ENCODE peak calls at places on chromosomes 1 and 21, in ten cellular contexts. One of them, this sample, is unnamed.

GRCh38 chr1:241270016-241270415 is 87.0 kb downstream of the RGS7 start:
- DNase-seq in B cell: no peak
- DNase-seq in brain microvascular endothelial cell: no peak
- DNase-seq in BJ: no peak
- DNase-seq in heart left ventricle: no peak
- DNase-seq in left lung: no peak
- DNase-seq in A549: no peak
- DNase-seq in endothelial cell: no peak
- DNase-seq in epithelial cell of proximal tubule: no peak
- DNase-seq in fibroblast of the aortic adventitia: no peak
- DNase-seq in this sample: no peak

GRCh38 chr1:44511769-44512168 is 106.7 kb downstream of the RNF220 start:
- DNase-seq in BJ: no peak
- DNase-seq in epithelial cell of proximal tubule: no peak
- DNase-seq in B cell: no peak
- DNase-seq in endothelial cell: no peak
- DNase-seq in heart left ventricle: no peak
- DNase-seq in brain microvascular endothelial cell: no peak
- DNase-seq in left lung: no peak
- DNase-seq in A549: no peak
- DNase-seq in fibroblast of the aortic adventitia: no peak
- DNase-seq in this sample: no peak

GRCh38 chr1:241677171-241677570 is 25.1 kb downstream of the WDR64 start:
- DNase-seq in A549: no peak
- DNase-seq in epithelial cell of proximal tubule: no peak
- DNase-seq in brain microvascular endothelial cell: no peak
- DNase-seq in heart left ventricle: no peak
- DNase-seq in B cell: no peak
- DNase-seq in left lung: no peak
- DNase-seq in fibroblast of the aortic adventitia: no peak
- DNase-seq in BJ: no peak
- DNase-seq in endothelial cell: no peak
- DNase-seq in this sample: no peak

GRCh38 chr21:45493401-45494001 is 48.7 kb downstream of the SLC19A1 start:
- DNase-seq in fibroblast of the aortic adventitia: no peak
- DNase-seq in epithelial cell of proximal tubule: no peak
- DNase-seq in heart left ventricle: no peak
- DNase-seq in left lung: no peak
- DNase-seq in endothelial cell: no peak
- DNase-seq in A549: no peak
- DNase-seq in B cell: no peak
- DNase-seq in BJ: no peak
- DNase-seq in brain microvascular endothelial cell: no peak
- DNase-seq in this sample: no peak

GRCh38 chr21:15820857-15821256 is 91.1 kb downstream of the USP25 start:
- DNase-seq in fibroblast of the aortic adventitia: peak; percentile 30
- DNase-seq in A549: no peak
- DNase-seq in BJ: no peak
- DNase-seq in epithelial cell of proximal tubule: no peak
- DNase-seq in B cell: no peak
- DNase-seq in endothelial cell: no peak
- DNase-seq in left lung: no peak
- DNase-seq in brain microvascular endothelial cell: no peak
- DNase-seq in heart left ventricle: no peak
- DNase-seq in this sample: no peak

GRCh38 chr21:30340714-30341573 is 3.5 kb upstream of the KRTAP27-1 start:
- DNase-seq in epithelial cell of proximal tubule: no peak
- DNase-seq in brain microvascular endothelial cell: peak; percentile 46
- DNase-seq in heart left ventricle: no peak
- DNase-seq in B cell: no peak
- DNase-seq in BJ: no peak
- DNase-seq in left lung: no peak
- DNase-seq in endothelial cell: peak; percentile 48
- DNase-seq in fibroblast of the aortic adventitia: peak; percentile 22
- DNase-seq in A549: peak; percentile 0
- DNase-seq in this sample: peak; percentile 33

GRCh38 chr1:1161683-1162079 is 12.0 kb upstream of the TTLL10 start:
- DNase-seq in left lung: no peak
- DNase-seq in fibroblast of the aortic adventitia: no peak
- DNase-seq in brain microvascular endothelial cell: no peak
- DNase-seq in epithelial cell of proximal tubule: no peak
- DNase-seq in endothelial cell: no peak
- DNase-seq in heart left ventricle: no peak
- DNase-seq in B cell: no peak
- DNase-seq in A549: no peak
- DNase-seq in BJ: no peak
- DNase-seq in this sample: no peak

GRCh38 chr1:25821112-25821476 is 1.3 kb downstream of the MTFR1L start:
- DNase-seq in A549: no peak
- DNase-seq in left lung: no peak
- DNase-seq in heart left ventricle: no peak
- DNase-seq in BJ: no peak
- DNase-seq in B cell: no peak
- DNase-seq in brain microvascular endothelial cell: no peak
- DNase-seq in epithelial cell of proximal tubule: no peak
- DNase-seq in fibroblast of the aortic adventitia: no peak
- DNase-seq in endothelial cell: no peak
- DNase-seq in this sample: no peak

GRCh38 chr1:90730247-90731022 is 13.3 kb upstream of the BARHL2 start:
- DNase-seq in A549: no peak
- DNase-seq in endothelial cell: no peak
- DNase-seq in BJ: no peak
- DNase-seq in brain microvascular endothelial cell: no peak
- DNase-seq in B cell: no peak
- DNase-seq in fibroblast of the aortic adventitia: peak; percentile 10
- DNase-seq in heart left ventricle: no peak
- DNase-seq in epithelial cell of proximal tubule: no peak
- DNase-seq in left lung: peak; percentile 54
- DNase-seq in this sample: no peak

GRCh38 chr1:117795190-117795589 is 134.2 kb downstream of the GDAP2 start:
- DNase-seq in BJ: peak; percentile 69
- DNase-seq in B cell: no peak
- DNase-seq in left lung: no peak
- DNase-seq in fibroblast of the aortic adventitia: peak; percentile 95
- DNase-seq in A549: no peak
- DNase-seq in heart left ventricle: peak; percentile 43
- DNase-seq in brain microvascular endothelial cell: peak; percentile 88
- DNase-seq in endothelial cell: no peak
- DNase-seq in epithelial cell of proximal tubule: no peak
- DNase-seq in this sample: no peak

GRCh38 chr1:170887726-170888125 is 47.6 kb upstream of the MROH9 start:
- DNase-seq in epithelial cell of proximal tubule: no peak
- DNase-seq in BJ: no peak
- DNase-seq in endothelial cell: no peak
- DNase-seq in A549: no peak
- DNase-seq in brain microvascular endothelial cell: no peak
- DNase-seq in heart left ventricle: no peak
- DNase-seq in fibroblast of the aortic adventitia: peak; percentile 30
- DNase-seq in B cell: no peak
- DNase-seq in left lung: no peak
- DNase-seq in this sample: no peak

GRCh38 chr1:218377143-218377660 is 32.1 kb downstream of the TGFB2 start:
- DNase-seq in BJ: peak; percentile 94
- DNase-seq in A549: peak; percentile 76
- DNase-seq in fibroblast of the aortic adventitia: peak; percentile 98
- DNase-seq in brain microvascular endothelial cell: peak; percentile 97
- DNase-seq in left lung: no peak
- DNase-seq in endothelial cell: no peak
- DNase-seq in epithelial cell of proximal tubule: peak; percentile 91
- DNase-seq in B cell: peak; percentile 50
- DNase-seq in heart left ventricle: no peak
- DNase-seq in this sample: peak; percentile 83

DNA sequence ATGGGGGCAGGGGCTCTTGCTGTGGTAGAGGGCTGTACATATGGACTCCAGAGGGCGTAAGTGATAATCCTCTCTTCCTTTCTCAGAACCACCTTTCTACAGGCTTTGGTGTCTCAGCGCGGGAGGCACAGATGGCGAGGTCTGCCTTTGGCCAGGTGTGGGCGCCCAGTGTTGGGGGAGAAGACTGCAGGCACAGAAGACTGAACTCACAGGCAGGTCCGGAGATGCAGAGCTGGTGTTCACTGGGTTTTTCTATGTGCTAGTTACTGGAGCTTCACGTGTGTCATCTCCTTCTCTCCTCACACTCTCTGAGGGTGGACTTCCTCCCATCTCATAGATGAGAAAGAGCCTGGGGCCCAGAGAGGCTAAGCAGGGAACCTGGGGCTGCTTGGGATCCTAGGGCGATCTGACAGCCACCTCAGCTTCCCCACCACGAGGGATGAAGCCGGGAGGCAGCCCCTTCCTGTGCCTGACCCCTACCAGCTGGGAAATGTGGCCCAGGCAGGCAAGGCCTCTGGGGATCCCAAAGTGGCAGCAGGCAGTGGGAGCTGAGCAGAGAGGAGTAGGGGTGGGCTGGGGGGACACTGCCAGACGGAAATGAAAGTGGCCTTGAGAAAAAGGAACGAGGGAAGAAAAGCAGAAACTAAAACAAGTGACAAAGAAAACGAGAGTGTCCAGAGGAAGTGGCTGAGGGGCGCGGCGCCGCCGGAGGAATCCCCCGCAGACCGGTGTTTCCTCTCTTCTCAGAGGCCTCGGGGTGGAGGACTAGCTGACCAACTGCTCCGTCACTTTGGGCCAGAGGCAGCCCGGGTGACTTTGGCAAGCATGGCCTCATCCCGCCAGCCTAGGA is 191.6 kb downstream of the HIVEP3 start:
- DNase-seq in B cell: peak; percentile 81
- DNase-seq in epithelial cell of proximal tubule: no peak
- DNase-seq in brain microvascular endothelial cell: no peak
- DNase-seq in A549: no peak
- DNase-seq in BJ: no peak
- DNase-seq in fibroblast of the aortic adventitia: no peak
- DNase-seq in left lung: peak; percentile 95
- DNase-seq in heart left ventricle: peak; percentile 76
- DNase-seq in endothelial cell: no peak
- DNase-seq in this sample: no peak
- TF ChIP-seq CTCF in B cell: peak; percentile 53
- TF ChIP-seq CTCF in epithelial cell of proximal tubule: no peak
- TF ChIP-seq CTCF in brain microvascular endothelial cell: no peak
- TF ChIP-seq CTCF in A549: no peak
- TF ChIP-seq CTCF in BJ: no peak
- TF ChIP-seq CTCF in fibroblast of the aortic adventitia: no peak
- TF ChIP-seq CTCF in left lung: no peak
- TF ChIP-seq CTCF in heart left ventricle: no peak
- TF ChIP-seq CTCF in endothelial cell: no peak
- TF ChIP-seq CTCF in this sample: no peak

DNA sequence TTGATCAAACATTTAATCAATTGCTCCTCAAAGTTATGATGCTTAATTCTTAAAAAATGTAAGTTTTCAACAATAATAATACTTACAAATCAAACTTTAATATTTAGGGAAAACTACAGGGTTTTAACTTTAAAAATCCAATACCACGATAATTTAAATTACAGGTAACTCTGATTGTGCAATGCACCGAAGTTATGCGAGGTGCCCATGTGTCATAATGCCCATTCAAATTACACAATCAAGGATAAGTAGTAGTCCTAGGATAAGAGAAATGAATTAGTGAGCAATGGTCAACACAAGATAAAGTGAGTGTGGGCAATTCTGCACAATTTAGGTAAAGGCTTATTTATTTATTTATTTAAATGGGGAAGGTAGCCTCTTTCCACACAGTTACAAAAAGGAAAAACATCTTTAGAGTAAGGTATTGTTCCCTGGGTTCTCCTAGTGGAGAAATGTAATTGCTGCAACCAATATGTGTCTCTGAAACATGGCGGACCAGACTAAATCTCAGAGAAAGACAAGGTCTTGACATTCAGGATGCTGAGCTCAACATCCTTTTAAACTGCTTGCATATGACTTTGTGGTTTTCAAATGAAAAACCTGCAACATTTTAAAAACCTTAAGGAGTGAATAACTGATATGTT is 164.2 kb downstream of the TTLL7 start:
- DNase-seq in brain microvascular endothelial cell: no peak
- DNase-seq in A549: no peak
- DNase-seq in fibroblast of the aortic adventitia: no peak
- DNase-seq in heart left ventricle: no peak
- DNase-seq in B cell: no peak
- DNase-seq in endothelial cell: no peak
- DNase-seq in left lung: no peak
- DNase-seq in epithelial cell of proximal tubule: no peak
- DNase-seq in BJ: no peak
- DNase-seq in this sample: no peak
- TF ChIP-seq CTCF in brain microvascular endothelial cell: no peak
- TF ChIP-seq CTCF in A549: no peak
- TF ChIP-seq CTCF in fibroblast of the aortic adventitia: no peak
- TF ChIP-seq CTCF in heart left ventricle: no peak
- TF ChIP-seq CTCF in B cell: no peak
- TF ChIP-seq CTCF in endothelial cell: peak; percentile 46
- TF ChIP-seq CTCF in left lung: no peak
- TF ChIP-seq CTCF in epithelial cell of proximal tubule: peak; percentile 18
- TF ChIP-seq CTCF in BJ: no peak
- TF ChIP-seq CTCF in this sample: no peak

GRCh38 chr1:17909634-17910033 is 154.5 kb downstream of the ACTL8 start:
- DNase-seq in fibroblast of the aortic adventitia: peak; percentile 30
- DNase-seq in A549: no peak
- DNase-seq in brain microvascular endothelial cell: peak; percentile 21
- DNase-seq in epithelial cell of proximal tubule: no peak
- DNase-seq in BJ: no peak
- DNase-seq in endothelial cell: peak; percentile 23
- DNase-seq in heart left ventricle: no peak
- DNase-seq in B cell: no peak
- DNase-seq in left lung: no peak
- DNase-seq in this sample: no peak
- TF ChIP-seq CTCF in fibroblast of the aortic adventitia: peak; percentile 45
- TF ChIP-seq CTCF in A549: peak; percentile 23
- TF ChIP-seq CTCF in brain microvascular endothelial cell: peak; percentile 63
- TF ChIP-seq CTCF in epithelial cell of proximal tubule: peak; percentile 70
- TF ChIP-seq CTCF in BJ: peak; percentile 44
- TF ChIP-seq CTCF in endothelial cell: peak; percentile 40
- TF ChIP-seq CTCF in heart left ventricle: peak; percentile 35
- TF ChIP-seq CTCF in B cell: no peak
- TF ChIP-seq CTCF in left lung: no peak
- TF ChIP-seq CTCF in this sample: no peak

GRCh38 chr1:3775498-3776230 is 3.1 kb downstream of the SMIM1 start:
- DNase-seq in brain microvascular endothelial cell: peak; percentile 34
- DNase-seq in endothelial cell: peak; percentile 31
- DNase-seq in B cell: peak; percentile 64
- DNase-seq in BJ: no peak
- DNase-seq in left lung: peak; percentile 85
- DNase-seq in epithelial cell of proximal tubule: no peak
- DNase-seq in A549: peak; percentile 59
- DNase-seq in fibroblast of the aortic adventitia: peak; percentile 33
- DNase-seq in heart left ventricle: peak; percentile 55
- DNase-seq in this sample: peak; percentile 38
- TF ChIP-seq CTCF in brain microvascular endothelial cell: peak; percentile 33
- TF ChIP-seq CTCF in endothelial cell: no peak
- TF ChIP-seq CTCF in B cell: peak; percentile 61
- TF ChIP-seq CTCF in BJ: peak; percentile 14
- TF ChIP-seq CTCF in left lung: no peak
- TF ChIP-seq CTCF in epithelial cell of proximal tubule: peak; percentile 59
- TF ChIP-seq CTCF in A549: peak; percentile 31
- TF ChIP-seq CTCF in fibroblast of the aortic adventitia: no peak
- TF ChIP-seq CTCF in heart left ventricle: no peak
- TF ChIP-seq CTCF in this sample: peak; percentile 29